ENCODE peak calls at places on chromosomes 12 and 14, in five cellular contexts. U, L, D, N and F are unnamed samples.
A peak's percentile ranks its signal among the peaks of the same experiment; 100 is the strongest.

GRCh38 chr12:1845427-1845826 is 25.1 kb downstream of the LRTM2 start:
- DNase-seq in N (no peak), U (no peak), D (no peak), L (no peak), F (no peak)

GRCh38 chr12:64912501-64912900 is 88.1 kb downstream of the TBC1D30 start:
- DNase-seq in D (no peak), L (peak; percentile 43), U (no peak), N (no peak), F (no peak)

GRCh38 chr14:102074415-102074964 is 12.4 kb downstream of the HSP90AA1 start:
- DNase-seq in D (no peak), L (no peak), N (no peak), U (no peak), F (no peak)

GRCh38 chr12:69524755-69525509 is 54.7 kb downstream of the FRS2 start:
- DNase-seq in N (no peak), U (no peak), D (no peak), L (no peak), F (no peak)

GRCh38 chr12:24519759-24520158 is 429.1 kb downstream of the BCAT1 start:
- DNase-seq in N (no peak), D (no peak), L (no peak), U (no peak), F (no peak)

GRCh38 chr14:43503508-43503907 is 1003.6 kb downstream of the FSCB start:
- DNase-seq in L (no peak), U (no peak), N (no peak), D (no peak), F (no peak)

GRCh38 chr14:64879635-64880381 is at the start of gene SPTB:
- DNase-seq in U (peak; percentile 62), D (peak; percentile 17), L (peak; percentile 87), N (peak; percentile 57), F (peak; percentile 71)

GRCh38 chr12:68374315-68374982 is 42.3 kb upstream of the MDM1 start:
- DNase-seq in U (no peak), L (no peak), D (no peak), N (peak; percentile 40), F (no peak)

GRCh38 chr12:25924535-25925001 is 33.9 kb upstream of the RASSF8 start:
- DNase-seq in D (no peak), L (no peak), N (no peak), U (no peak), F (no peak)

GRCh38 chr12:32235251-32235650 is 128.6 kb downstream of the BICD1 start:
- DNase-seq in D (no peak), L (no peak), U (no peak), N (no peak), F (no peak)

GRCh38 chr14:101232340-101233015 is 328.8 kb upstream of the DIO3 start:
- DNase-seq in U (no peak), D (no peak), N (no peak), L (no peak), F (no peak)